ENCODE peak calls at places on chromosomes 7 and 10, in five cellular contexts. W is H9, C is K562, I is astrocyte, E is neural progenitor cell. J is an unnamed sample. For H4K20me1, the result is how much of the 10 kb centered on the place peaks cover.

GRCh38 chr7:138359891-138360582 is 100.0 kb upstream of the TRIM24 start:
- DNase-seq in E (no peak), I (no peak), C (no peak), W (no peak), J (no peak)

GRCh38 chr7:152392254-152392653 is 43.5 kb downstream of the KMT2C start:
- DNase-seq in I (no peak), W (no peak), C (no peak), E (no peak), J (no peak)

GRCh38 chr10:124109261-124109660 is 15.9 kb upstream of the CHST15 start:
- DNase-seq in C (no peak), E (no peak), I (no peak), W (no peak), J (no peak)

GRCh38 chr7:100013328-100013676 is 2.1 kb upstream of the ZKSCAN1 start:
- DNase-seq in C (no peak), I (no peak), E (no peak), W (no peak), J (peak)

GRCh38 chr10:5663692-5664427 is 2.5 kb downstream of the ASB13 start:
- DNase-seq in C (no peak), W (peak), I (no peak), E (peak), J (peak)

GRCh38 chr7:157787275-157787701 is 450.5 kb downstream of the DNAJB6 start:
- DNase-seq in W (no peak), E (no peak), C (no peak), I (no peak), J (no peak)

GRCh38 chr10:119342017-119342734 is 134.8 kb downstream of the GRK5 start:
- DNase-seq in E (no peak), I (no peak), W (no peak), C (no peak), J (no peak)

GRCh38 chr7:116876664-116877442 is 14.5 kb downstream of the CAPZA2 start:
- DNase-seq in W (no peak), E (peak), I (peak), C (peak), J (no peak)

GRCh38 chr7:78587443-78588044 is 789.0 kb downstream of the PHTF2 start:
- DNase-seq in E (peak), I (no peak), C (no peak), W (no peak), J (peak)

GRCh38 chr10:90470971-90471370 is 386.9 kb downstream of the HTR7 start:
- DNase-seq in I (no peak), E (no peak), C (no peak), W (no peak), J (no peak)

GRCh38 chr10:80356563-80356999 is at the start of the genes DYDC1 and DYDC2:
- DNase-seq in E (peak), W (peak), I (peak), C (no peak), J (no peak)

GRCh38 chr10:116685807-116686206 is 56.6 kb downstream of the HSPA12A start:
- DNase-seq in C (no peak), E (no peak), I (no peak), W (no peak), J (no peak)

GRCh38 chr7:44762726-44763522 is 14.3 kb downstream of the ZMIZ2 start:
- DNase-seq in E (no peak), W (no peak), C (no peak), I (no peak), J (no peak)

GRCh38 chr7:128386415-128386925 is 23.3 kb downstream of the IMPDH1 start:
- DNase-seq in W (no peak), E (no peak), I (no peak), C (no peak), J (no peak)

GRCh38 chr7:29262191-29262917 is 67.8 kb downstream of the CHN2 start:
- DNase-seq in E (no peak), I (no peak), W (no peak), C (no peak), J (no peak)

GRCh38 chr10:72008096-72008933 is 44.1 kb downstream of the CHST3 start:
- DNase-seq in I (no peak), W (no peak), E (no peak), C (no peak), J (no peak)

GRCh38 chr10:70191161-70191770 is 21.0 kb upstream of the SAR1A start:
- DNase-seq in E (no peak), I (peak), W (no peak), C (no peak), J (no peak)

GRCh38 chr7:105742787-105743186 is 133.6 kb downstream of the ATXN7L1 start:
- DNase-seq in I (no peak), C (no peak), E (no peak), W (no peak), J (no peak)

GRCh38 chr7:130492519-130493274 is 812 bp downstream of the MEST start:
- DNase-seq in I (no peak), W (no peak), E (peak), C (no peak), J (no peak)

GRCh38 chr10:97380513-97380912 is 20.6 kb downstream of the RRP12 start:
- DNase-seq in C (no peak), W (no peak), E (no peak), I (no peak), J (no peak)
- H4K20me1 ChIP-seq in C (under half), W (under half), E (under half), I (under half), J (under half)

DNA sequence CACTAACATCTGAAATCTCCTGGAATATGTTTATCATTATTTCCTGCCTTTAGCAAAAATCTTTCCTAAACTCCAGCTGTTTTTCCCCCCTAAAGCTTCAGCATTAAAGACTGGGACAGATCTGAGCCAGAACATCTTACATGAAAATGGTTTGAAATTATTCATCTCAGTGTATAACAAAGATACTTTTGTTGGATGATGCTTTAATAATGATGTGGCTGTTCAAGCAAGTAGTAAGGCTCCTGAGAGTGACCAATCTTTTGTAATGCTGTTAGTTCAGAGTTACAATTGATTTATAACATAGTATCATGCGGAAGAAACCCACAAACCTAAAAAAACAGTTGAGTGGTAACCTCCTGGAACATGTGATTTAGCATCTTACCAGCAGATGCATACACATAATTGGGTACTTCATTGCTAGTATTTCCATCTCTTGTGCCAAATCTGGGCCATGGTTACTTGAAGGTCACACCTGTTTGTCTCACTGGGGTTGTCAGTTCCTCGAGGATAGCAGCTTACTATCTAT is 1.5 kb downstream of the BZW2 start:
- DNase-seq in E (no peak), W (no peak), I (peak), C (no peak), J (peak)
- H4K20me1 ChIP-seq in E (under half), W (under half), I (under half), C (under half), J (half or more)

DNA sequence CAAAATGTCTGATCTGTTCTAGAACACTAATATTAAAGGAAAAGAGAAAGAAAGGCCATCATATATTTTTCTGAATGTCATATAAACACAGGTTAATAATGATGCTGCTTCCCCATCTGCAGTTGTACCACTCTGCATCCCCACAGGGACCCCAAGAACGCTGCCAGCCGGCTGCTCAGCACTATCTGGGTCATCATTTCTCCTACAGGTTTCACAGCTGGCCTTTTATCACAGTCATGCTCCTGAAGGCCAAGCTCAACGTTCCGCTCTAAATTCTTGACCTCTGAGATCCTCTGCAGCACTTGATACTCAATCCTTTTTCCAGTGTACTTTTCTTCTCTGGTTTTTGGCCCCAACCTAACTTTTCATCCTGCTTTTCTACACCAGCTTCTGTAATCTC is 4.8 kb downstream of the IDI1 start:
- DNase-seq in E (no peak), W (no peak), I (no peak), C (no peak), J (no peak)
- H4K20me1 ChIP-seq in E (half or more), W (under half), I (half or more), C (under half), J (under half)

GRCh38 chr10:968546-969199 is 19.6 kb upstream of the GTPBP4 start:
- DNase-seq in E (no peak), W (no peak), C (no peak), I (peak), J (no peak)

GRCh38 chr10:971150-971542 is 17.1 kb upstream of the GTPBP4 start:
- DNase-seq in C (no peak), E (no peak), W (no peak), I (no peak), J (no peak)

GRCh38 chr10:971613-972012 is 16.6 kb upstream of the GTPBP4 start:
- DNase-seq in W (no peak), E (no peak), C (no peak), I (no peak), J (no peak)

GRCh38 chr10:969473-970150 is 18.6 kb upstream of the GTPBP4 start:
- DNase-seq in E (no peak), I (no peak), W (peak), C (no peak), J (no peak)

DNA sequence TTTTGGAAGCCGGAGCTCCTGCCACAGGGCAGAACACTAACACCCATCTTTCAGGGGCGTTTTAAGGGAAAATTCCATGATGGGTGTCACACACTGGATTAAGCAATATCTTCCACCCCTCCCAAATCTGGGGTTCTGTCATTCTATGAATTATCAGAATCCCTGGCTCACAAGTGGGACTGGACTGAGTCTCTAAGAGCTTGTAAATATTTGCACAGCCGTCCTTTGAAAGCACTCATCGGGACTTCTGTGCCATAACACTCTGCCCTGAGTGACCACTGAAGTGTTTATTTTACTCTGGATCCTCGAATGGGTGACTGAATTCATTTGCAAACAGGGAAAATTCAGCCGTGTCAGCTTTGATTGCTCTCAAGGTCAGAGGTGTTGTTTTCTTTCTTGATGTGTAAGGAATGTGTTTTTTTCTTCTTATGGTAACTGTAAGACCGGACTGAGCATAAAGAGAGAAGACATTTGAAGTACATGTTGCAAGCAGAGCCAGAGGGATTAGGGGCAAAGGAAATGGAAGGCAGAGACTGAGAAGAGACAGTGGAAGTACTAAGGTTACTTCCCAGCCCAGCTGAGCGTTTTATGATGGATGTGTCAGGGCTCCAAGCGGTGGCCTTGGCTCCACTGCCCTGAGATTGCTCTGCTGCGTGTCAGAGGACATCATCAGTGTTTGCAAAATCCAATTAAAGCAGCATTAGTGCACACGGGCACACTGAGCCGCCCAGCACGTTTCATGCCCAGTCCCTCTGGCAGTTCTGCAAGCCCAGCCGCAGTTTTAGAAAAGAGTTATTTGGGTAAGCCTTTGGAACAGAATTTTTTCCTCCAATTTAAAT is 17.7 kb upstream of the GTPBP4 start:
- DNase-seq in E (no peak), W (no peak), I (no peak), C (no peak), J (no peak)
- H4K20me1 ChIP-seq in E (under half), W (under half), I (under half), C (under half), J (under half)

GRCh38 chr7:80445351-80445750 is 66.5 kb downstream of the GNAT3 start:
- DNase-seq in W (no peak), C (no peak), E (no peak), I (no peak), J (no peak)

GRCh38 chr7:80440908-80441307 is 71.0 kb downstream of the GNAT3 start:
- DNase-seq in I (peak), W (no peak), C (no peak), E (no peak), J (no peak)

GRCh38 chr7:80443336-80443735 is 68.5 kb downstream of the GNAT3 start:
- DNase-seq in E (no peak), W (no peak), I (no peak), C (no peak), J (no peak)

GRCh38 chr7:80439894-80440811 is 71.7 kb downstream of the GNAT3 start:
- DNase-seq in I (peak), E (no peak), C (no peak), W (no peak), J (no peak)
- H4K20me1 ChIP-seq in I (under half), E (under half), C (under half), W (under half), J (under half)

DNA sequence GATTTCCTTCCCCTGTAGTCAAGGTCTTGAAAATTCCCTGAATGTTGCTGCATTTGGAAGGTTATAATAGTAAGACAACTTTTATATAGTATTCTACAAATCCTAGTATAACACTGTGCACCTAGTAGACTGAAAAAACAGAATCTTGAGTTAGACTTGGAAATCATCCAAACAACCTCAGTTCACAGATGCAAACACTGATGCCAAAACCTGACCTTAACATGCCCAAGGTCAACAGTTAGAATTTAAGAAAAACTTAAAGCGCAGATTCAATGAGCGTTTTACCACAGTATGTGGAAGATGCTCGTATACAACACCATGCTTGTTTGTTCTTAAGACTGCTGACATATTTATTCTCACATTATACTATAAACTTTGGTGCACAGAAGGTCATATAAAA is 3.0 kb downstream of the PIP4K2A start:
- DNase-seq in W (no peak), C (no peak), E (no peak), I (no peak), J (no peak)
- H4K20me1 ChIP-seq in W (under half), C (under half), E (half or more), I (half or more), J (under half)

DNA sequence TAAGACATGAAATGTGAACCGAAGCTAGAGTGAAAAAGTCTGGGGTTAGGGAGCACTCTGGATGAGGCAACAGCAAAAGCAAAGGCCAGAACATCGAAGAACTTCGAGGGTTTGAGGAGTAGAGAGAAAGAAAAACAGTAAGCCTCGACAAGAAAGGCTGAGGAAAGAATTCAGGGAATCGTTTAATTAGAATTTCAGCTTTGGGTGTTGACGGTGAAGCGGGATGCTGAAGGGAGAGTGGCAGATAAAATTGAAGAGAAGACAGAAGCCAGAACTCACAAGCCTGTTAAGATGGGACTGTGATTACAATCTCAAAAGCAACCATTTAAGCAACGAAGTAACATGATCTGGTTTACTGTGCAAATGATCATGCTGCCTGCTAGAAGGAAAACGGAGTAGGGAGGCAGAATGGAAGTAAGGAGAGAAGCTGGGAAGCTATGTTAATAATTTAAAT is 2.1 kb downstream of the TRDMT1 start:
- DNase-seq in I (peak), E (peak), W (no peak), C (peak), J (no peak)
- H4K20me1 ChIP-seq in I (under half), E (under half), W (under half), C (under half), J (under half)

GRCh38 chr7:102000123-102000522 is 182.7 kb downstream of the CUX1 start:
- DNase-seq in I (no peak), W (no peak), C (no peak), E (no peak), J (no peak)
- H4K20me1 ChIP-seq in I (half or more), W (under half), C (under half), E (half or more), J (under half)

GRCh38 chr7:28106316-28106957 is 74.2 kb downstream of the JAZF1 start:
- DNase-seq in I (peak), C (no peak), W (no peak), E (no peak), J (no peak)
- H4K20me1 ChIP-seq in I (half or more), C (under half), W (under half), E (under half), J (under half)